ENCODE peak calls at places on chromosomes 7 and 10, in ten cellular contexts. R is naive thymus-derived CD4-positive, alpha-beta T cell; P is upper lobe of left lung; Q is GM23248; F is mesenchymal stem cell; S is thyroid gland; V is SJSA1; L is hepatocyte; D is PC-3; W is psoas muscle. X is an unnamed sample.

GRCh38 chr10:69123306-69123746 is 652 bp upstream of the VPS26A start:
- DNase-seq in R (no peak), P (peak; percentile 67), Q (peak; percentile 88), F (peak; percentile 87), S (no peak), V (no peak), L (peak; percentile 79), D (peak; percentile 77), W (no peak), X (no peak)

GRCh38 chr10:77159538-77160110 is 478.0 kb downstream of the KCNMA1 start:
- DNase-seq in R (no peak), P (no peak), Q (peak; percentile 59), F (no peak), S (no peak), V (no peak), L (no peak), D (no peak), W (no peak), X (no peak)

GRCh38 chr7:55370001-55370400 is 4.9 kb downstream of the LANCL2 start:
- DNase-seq in R (no peak), P (no peak), Q (peak; percentile 69), F (peak; percentile 5), S (no peak), V (no peak), L (no peak), D (no peak), W (no peak), X (no peak)

GRCh38 chr7:4837041-4837813 is 24.6 kb downstream of the PAPOLB start:
- DNase-seq in R (no peak), P (peak; percentile 73), Q (no peak), F (no peak), S (no peak), V (no peak), L (no peak), D (no peak), W (no peak), X (no peak)

GRCh38 chr7:148727501-148728278 is 29.0 kb downstream of the CUL1 start:
- DNase-seq in R (no peak), P (no peak), Q (no peak), F (no peak), S (no peak), V (no peak), L (no peak), D (no peak), W (no peak), X (no peak)

GRCh38 chr10:47035447-47036337 is 124.5 kb downstream of the PTPN20 start:
- DNase-seq in R (no peak), P (no peak), Q (no peak), F (no peak), S (no peak), V (no peak), L (no peak), D (no peak), W (peak; percentile 16), X (no peak)

GRCh38 chr7:96126382-96126781 is 195.5 kb downstream of the SLC25A13 start:
- DNase-seq in R (no peak), P (no peak), Q (no peak), F (no peak), S (no peak), V (no peak), L (peak; percentile 13), D (no peak), W (no peak), X (no peak)

GRCh38 chr10:76034236-76035009 is 603.0 kb downstream of the LRMDA start:
- DNase-seq in R (no peak), P (no peak), Q (peak; percentile 7), F (no peak), S (no peak), V (no peak), L (no peak), D (no peak), W (no peak), X (no peak)

GRCh38 chr10:14466256-14466655 is 135.5 kb upstream of the FRMD4A start:
- DNase-seq in R (no peak), P (no peak), Q (peak; percentile 19), F (peak; percentile 24), S (peak; percentile 55), V (no peak), L (no peak), D (peak; percentile 2), W (no peak), X (no peak)

GRCh38 chr7:44294325-44295069 is 30.9 kb downstream of the CAMK2B start:
- DNase-seq in R (peak; percentile 0), P (no peak), Q (no peak), F (no peak), S (no peak), V (no peak), L (no peak), D (no peak), W (peak; percentile 28), X (peak; percentile 44)

GRCh38 chr10:79150444-79150754 is 81.6 kb downstream of the ZMIZ1 start:
- DNase-seq in R (no peak), P (no peak), Q (no peak), F (no peak), S (no peak), V (no peak), L (no peak), D (no peak), W (no peak), X (no peak)

GRCh38 chr10:79152423-79152817 is 83.7 kb downstream of the ZMIZ1 start:
- DNase-seq in R (no peak), P (no peak), Q (peak; percentile 79), F (peak; percentile 42), S (no peak), V (peak; percentile 85), L (no peak), D (no peak), W (no peak), X (no peak)

GRCh38 chr10:79156334-79157274 is 87.8 kb downstream of the ZMIZ1 start:
- DNase-seq in R (no peak), P (no peak), Q (no peak), F (no peak), S (no peak), V (no peak), L (no peak), D (no peak), W (peak; percentile 47), X (no peak)

GRCh38 chr10:79155301-79156081 is 86.7 kb downstream of the ZMIZ1 start:
- DNase-seq in R (no peak), P (no peak), Q (peak; percentile 78), F (peak; percentile 75), S (no peak), V (no peak), L (no peak), D (peak; percentile 93), W (peak; percentile 73), X (peak; percentile 82)

GRCh38 chr10:79153753-79154152 is 85.0 kb downstream of the ZMIZ1 start:
- DNase-seq in R (no peak), P (no peak), Q (no peak), F (no peak), S (peak; percentile 98), V (no peak), L (no peak), D (no peak), W (peak; percentile 95), X (peak; percentile 82)
- H3K4me1 ChIP-seq in R (peaks cover 19% of the 10 kb centered on the region), P (peaks cover 96% of the 10 kb centered on the region), Q (peaks cover 75% of the 10 kb centered on the region), F (peaks cover 87% of the 10 kb centered on the region), S (peaks cover 100% of the 10 kb centered on the region), V (peaks cover 99% of the 10 kb centered on the region), L (peaks cover 65% of the 10 kb centered on the region), D (peaks cover 85% of the 10 kb centered on the region), W (peaks cover 97% of the 10 kb centered on the region), X (peaks cover 100% of the 10 kb centered on the region)

GRCh38 chr7:1249731-1250130 is 17.1 kb downstream of the UNCX start:
- DNase-seq in R (no peak), P (peak; percentile 46), Q (no peak), F (no peak), S (no peak), V (no peak), L (no peak), D (no peak), W (peak; percentile 40), X (no peak)

GRCh38 chr7:1251796-1252542 is 19.3 kb downstream of the UNCX start:
- DNase-seq in R (no peak), P (peak; percentile 55), Q (no peak), F (no peak), S (no peak), V (no peak), L (no peak), D (no peak), W (peak; percentile 28), X (no peak)

GRCh38 chr7:1252543-1253090 is 19.9 kb downstream of the UNCX start:
- DNase-seq in R (no peak), P (peak; percentile 70), Q (no peak), F (no peak), S (no peak), V (no peak), L (no peak), D (no peak), W (peak; percentile 26), X (no peak)

GRCh38 chr7:1248459-1249131 is 15.9 kb downstream of the UNCX start:
- DNase-seq in R (no peak), P (peak; percentile 66), Q (no peak), F (no peak), S (no peak), V (no peak), L (no peak), D (no peak), W (peak; percentile 41), X (no peak)

DNA sequence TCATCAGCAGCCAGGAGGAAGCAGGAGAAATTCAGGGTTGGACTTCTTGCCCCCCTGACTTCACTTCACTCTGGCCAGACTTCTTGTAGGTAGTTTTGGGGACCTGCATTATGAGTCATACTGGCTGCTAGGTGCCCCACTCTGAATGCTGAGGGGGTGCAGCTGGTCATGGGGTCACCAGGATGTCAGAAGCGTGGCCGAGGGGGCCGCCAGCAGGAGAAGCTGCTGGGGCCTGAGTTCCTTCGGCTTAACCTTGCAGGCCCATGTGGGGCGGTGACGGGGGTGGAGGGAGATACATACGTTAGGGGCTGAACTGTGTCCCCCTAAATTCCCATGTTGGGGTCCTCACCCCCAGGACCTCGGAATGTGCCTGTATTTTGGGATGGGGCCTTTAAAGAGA is 18.2 kb downstream of the UNCX start:
- DNase-seq in R (no peak), P (peak; percentile 23), Q (no peak), F (no peak), S (no peak), V (no peak), L (no peak), D (no peak), W (peak; percentile 47), X (no peak)
- H3K27ac ChIP-seq in R (no peak overlapping the region), P (no peak overlapping the region), Q (no peak overlapping the region), F (no peak overlapping the region), S (no peak overlapping the region), V (no peak overlapping the region), L (no peak overlapping the region), D (no peak overlapping the region), W (no peak overlapping the region), X (no peak overlapping the region)

DNA sequence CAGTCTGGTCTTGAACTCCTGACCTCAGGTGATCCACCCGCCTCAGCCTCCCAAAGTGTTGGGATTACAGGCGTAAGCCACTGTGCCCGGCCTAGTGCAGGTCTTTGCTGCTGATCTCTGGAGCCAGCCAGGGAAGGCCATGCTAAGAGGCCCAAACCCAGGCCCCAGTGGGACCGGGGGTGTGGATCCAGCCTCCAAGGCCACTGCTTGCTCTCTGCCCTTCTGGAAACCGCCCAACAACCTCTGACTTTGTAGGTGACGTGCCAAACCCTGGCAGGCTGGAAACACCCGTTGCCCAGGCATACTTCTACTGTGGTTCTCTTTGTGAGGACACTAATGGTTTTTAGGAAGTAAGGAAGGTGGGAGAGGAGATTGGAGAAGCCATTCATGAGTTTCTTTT is 83.5 kb upstream of the GNA12 start:
- DNase-seq in R (no peak), P (no peak), Q (no peak), F (no peak), S (no peak), V (no peak), L (no peak), D (no peak), W (no peak), X (no peak)
- H3K27me3 ChIP-seq in R (no peaks in the 10 kb centered on the region), P (no peaks in the 10 kb centered on the region), Q (peaks cover 7% of the 10 kb centered on the region), F (peaks cover 68% of the 10 kb centered on the region), S (no peaks in the 10 kb centered on the region), V (no peaks in the 10 kb centered on the region), L (no peaks in the 10 kb centered on the region), D (no peaks in the 10 kb centered on the region), W (no peaks in the 10 kb centered on the region), X (no peaks in the 10 kb centered on the region)

GRCh38 chr7:106277976-106278375 is 6.8 kb downstream of the NAMPT start:
- DNase-seq in R (no peak), P (no peak), Q (no peak), F (peak; percentile 32), S (no peak), V (no peak), L (no peak), D (no peak), W (no peak), X (no peak)
- H3K4me1 ChIP-seq in R (no peaks in the 10 kb centered on the region), P (peaks cover 34% of the 10 kb centered on the region), Q (peaks cover 14% of the 10 kb centered on the region), F (no peaks in the 10 kb centered on the region), S (no peaks in the 10 kb centered on the region), V (no peaks in the 10 kb centered on the region), L (no peaks in the 10 kb centered on the region), D (peaks cover 34% of the 10 kb centered on the region), W (peaks cover 50% of the 10 kb centered on the region), X (peaks cover 37% of the 10 kb centered on the region)

X was measured in right atrium auricular region.